ENCODE peak calls at places on chromosomes 1 and 21, in nine cellular contexts. One of them, this sample, is unnamed. For H3K36me3, the result is how much of the 10 kb centered on the place peaks cover.

GRCh38 chr1:224223819-224224714 is 41.0 kb downstream of the DEGS1 start:
- DNase-seq in cardiac muscle cell: peak
- DNase-seq in mammary epithelial cell: peak
- DNase-seq in effector memory CD4-positive, alpha-beta T cell: no peak
- DNase-seq in lung: no peak
- DNase-seq in adipocyte: peak
- DNase-seq in H7: peak
- DNase-seq in SJSA1: peak
- DNase-seq in neural progenitor cell: no peak
- DNase-seq in this sample: no peak

GRCh38 chr1:116954450-116954849 is 44.7 kb downstream of the PTGFRN start:
- DNase-seq in neural progenitor cell: no peak
- DNase-seq in adipocyte: no peak
- DNase-seq in SJSA1: no peak
- DNase-seq in cardiac muscle cell: no peak
- DNase-seq in lung: no peak
- DNase-seq in H7: no peak
- DNase-seq in mammary epithelial cell: no peak
- DNase-seq in effector memory CD4-positive, alpha-beta T cell: no peak
- DNase-seq in this sample: no peak

GRCh38 chr1:227351443-227351842 is 33.2 kb upstream of the CDC42BPA start:
- DNase-seq in cardiac muscle cell: no peak
- DNase-seq in effector memory CD4-positive, alpha-beta T cell: no peak
- DNase-seq in SJSA1: no peak
- DNase-seq in H7: no peak
- DNase-seq in adipocyte: peak
- DNase-seq in neural progenitor cell: no peak
- DNase-seq in mammary epithelial cell: peak
- DNase-seq in lung: no peak
- DNase-seq in this sample: no peak

GRCh38 chr1:165949335-165950130 is 122.1 kb downstream of the UCK2 start:
- DNase-seq in adipocyte: peak
- DNase-seq in mammary epithelial cell: no peak
- DNase-seq in H7: peak
- DNase-seq in effector memory CD4-positive, alpha-beta T cell: no peak
- DNase-seq in SJSA1: no peak
- DNase-seq in lung: no peak
- DNase-seq in neural progenitor cell: peak
- DNase-seq in cardiac muscle cell: peak
- DNase-seq in this sample: no peak

GRCh38 chr21:42356036-42356435 is 5.2 kb upstream of the TFF2 start:
- DNase-seq in adipocyte: no peak
- DNase-seq in SJSA1: no peak
- DNase-seq in mammary epithelial cell: no peak
- DNase-seq in effector memory CD4-positive, alpha-beta T cell: no peak
- DNase-seq in neural progenitor cell: no peak
- DNase-seq in H7: no peak
- DNase-seq in cardiac muscle cell: no peak
- DNase-seq in lung: no peak
- DNase-seq in this sample: no peak

GRCh38 chr1:248923932-248924331 is 17.9 kb downstream of the PGBD2 start:
- DNase-seq in H7: peak
- DNase-seq in adipocyte: no peak
- DNase-seq in neural progenitor cell: no peak
- DNase-seq in effector memory CD4-positive, alpha-beta T cell: no peak
- DNase-seq in SJSA1: no peak
- DNase-seq in lung: no peak
- DNase-seq in mammary epithelial cell: no peak
- DNase-seq in cardiac muscle cell: no peak
- DNase-seq in this sample: no peak

GRCh38 chr1:202210370-202210769 is 16.8 kb downstream of the LGR6 start:
- DNase-seq in lung: no peak
- DNase-seq in cardiac muscle cell: peak
- DNase-seq in adipocyte: peak
- DNase-seq in mammary epithelial cell: peak
- DNase-seq in neural progenitor cell: peak
- DNase-seq in H7: peak
- DNase-seq in effector memory CD4-positive, alpha-beta T cell: no peak
- DNase-seq in SJSA1: peak
- DNase-seq in this sample: no peak

GRCh38 chr1:33634806-33635205 is 162.4 kb downstream of the ZSCAN20 start:
- DNase-seq in SJSA1: no peak
- DNase-seq in adipocyte: peak
- DNase-seq in effector memory CD4-positive, alpha-beta T cell: no peak
- DNase-seq in lung: peak
- DNase-seq in neural progenitor cell: peak
- DNase-seq in cardiac muscle cell: peak
- DNase-seq in mammary epithelial cell: no peak
- DNase-seq in H7: peak
- DNase-seq in this sample: no peak

GRCh38 chr1:198823626-198824025 is 184.8 kb downstream of the PTPRC start:
- DNase-seq in H7: no peak
- DNase-seq in mammary epithelial cell: no peak
- DNase-seq in SJSA1: no peak
- DNase-seq in cardiac muscle cell: no peak
- DNase-seq in neural progenitor cell: no peak
- DNase-seq in effector memory CD4-positive, alpha-beta T cell: no peak
- DNase-seq in lung: no peak
- DNase-seq in adipocyte: peak
- DNase-seq in this sample: no peak

GRCh38 chr1:21175670-21176581 is 771 bp downstream of the EIF4G3 start:
- DNase-seq in adipocyte: peak
- DNase-seq in lung: peak
- DNase-seq in neural progenitor cell: peak
- DNase-seq in cardiac muscle cell: peak
- DNase-seq in mammary epithelial cell: no peak
- DNase-seq in SJSA1: peak
- DNase-seq in effector memory CD4-positive, alpha-beta T cell: peak
- DNase-seq in H7: peak
- DNase-seq in this sample: peak

GRCh38 chr1:223225061-223225460 is 82.0 kb upstream of the TLR5 start:
- DNase-seq in SJSA1: no peak
- DNase-seq in mammary epithelial cell: no peak
- DNase-seq in effector memory CD4-positive, alpha-beta T cell: no peak
- DNase-seq in lung: no peak
- DNase-seq in adipocyte: no peak
- DNase-seq in cardiac muscle cell: no peak
- DNase-seq in H7: no peak
- DNase-seq in neural progenitor cell: no peak
- DNase-seq in this sample: no peak

GRCh38 chr1:31708324-31708723 is 4.5 kb upstream of the COL16A1 start:
- DNase-seq in mammary epithelial cell: no peak
- DNase-seq in neural progenitor cell: no peak
- DNase-seq in effector memory CD4-positive, alpha-beta T cell: no peak
- DNase-seq in H7: no peak
- DNase-seq in SJSA1: peak
- DNase-seq in lung: no peak
- DNase-seq in adipocyte: peak
- DNase-seq in cardiac muscle cell: no peak
- DNase-seq in this sample: no peak

GRCh38 chr1:163295949-163296348 is 25.8 kb upstream of the NUF2 start:
- DNase-seq in adipocyte: no peak
- DNase-seq in lung: no peak
- DNase-seq in cardiac muscle cell: no peak
- DNase-seq in effector memory CD4-positive, alpha-beta T cell: no peak
- DNase-seq in H7: no peak
- DNase-seq in SJSA1: no peak
- DNase-seq in mammary epithelial cell: no peak
- DNase-seq in neural progenitor cell: no peak
- DNase-seq in this sample: no peak

GRCh38 chr1:35539073-35539823 is 18.0 kb downstream of the KIAA0319L start:
- DNase-seq in SJSA1: no peak
- DNase-seq in cardiac muscle cell: no peak
- DNase-seq in H7: no peak
- DNase-seq in effector memory CD4-positive, alpha-beta T cell: peak
- DNase-seq in neural progenitor cell: no peak
- DNase-seq in adipocyte: peak
- DNase-seq in lung: no peak
- DNase-seq in mammary epithelial cell: peak
- DNase-seq in this sample: peak

GRCh38 chr1:159307338-159307737 is 5.2 kb downstream of the FCER1A start:
- DNase-seq in cardiac muscle cell: no peak
- DNase-seq in adipocyte: no peak
- DNase-seq in SJSA1: no peak
- DNase-seq in effector memory CD4-positive, alpha-beta T cell: no peak
- DNase-seq in H7: peak
- DNase-seq in mammary epithelial cell: no peak
- DNase-seq in lung: no peak
- DNase-seq in neural progenitor cell: no peak
- DNase-seq in this sample: no peak

GRCh38 chr21:16086936-16087335 is 357.2 kb downstream of the USP25 start:
- DNase-seq in adipocyte: no peak
- DNase-seq in lung: no peak
- DNase-seq in neural progenitor cell: no peak
- DNase-seq in effector memory CD4-positive, alpha-beta T cell: no peak
- DNase-seq in mammary epithelial cell: no peak
- DNase-seq in SJSA1: no peak
- DNase-seq in cardiac muscle cell: peak
- DNase-seq in H7: no peak
- DNase-seq in this sample: no peak

GRCh38 chr1:156476501-156477298 is 23.9 kb downstream of the MEF2D start:
- DNase-seq in mammary epithelial cell: peak
- DNase-seq in neural progenitor cell: no peak
- DNase-seq in H7: peak
- DNase-seq in lung: no peak
- DNase-seq in SJSA1: peak
- DNase-seq in effector memory CD4-positive, alpha-beta T cell: no peak
- DNase-seq in adipocyte: no peak
- DNase-seq in cardiac muscle cell: no peak
- DNase-seq in this sample: peak
- H3K36me3 ChIP-seq in mammary epithelial cell: under half
- H3K36me3 ChIP-seq in neural progenitor cell: under half
- H3K36me3 ChIP-seq in H7: under half
- H3K36me3 ChIP-seq in lung: half or more
- H3K36me3 ChIP-seq in SJSA1: half or more
- H3K36me3 ChIP-seq in effector memory CD4-positive, alpha-beta T cell: half or more
- H3K36me3 ChIP-seq in adipocyte: half or more
- H3K36me3 ChIP-seq in cardiac muscle cell: half or more
- H3K36me3 ChIP-seq in this sample: half or more

DNA sequence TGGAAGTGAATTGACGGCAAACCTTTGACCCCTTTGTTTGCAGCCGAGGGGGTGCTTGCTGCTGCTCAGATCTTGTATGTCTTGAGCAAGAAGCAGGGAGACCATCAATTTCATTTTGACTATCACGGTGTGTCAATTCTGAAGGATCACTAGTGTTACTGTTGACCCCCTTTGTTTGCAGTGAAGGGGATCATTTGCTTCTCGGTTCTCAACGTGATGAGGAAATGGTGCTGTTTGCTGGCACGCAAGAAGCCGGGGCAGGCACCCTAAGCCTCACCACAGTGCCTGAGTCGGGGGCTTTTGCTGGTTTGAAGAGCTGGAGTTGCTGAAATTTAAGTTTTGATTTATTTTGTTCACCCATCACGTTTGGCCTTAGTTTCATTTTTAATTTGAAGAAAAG is 7.5 kb downstream of the RBM15 start:
- DNase-seq in neural progenitor cell: peak
- DNase-seq in H7: peak
- DNase-seq in adipocyte: no peak
- DNase-seq in effector memory CD4-positive, alpha-beta T cell: no peak
- DNase-seq in mammary epithelial cell: no peak
- DNase-seq in cardiac muscle cell: no peak
- DNase-seq in SJSA1: no peak
- DNase-seq in lung: no peak
- DNase-seq in this sample: no peak
- H3K36me3 ChIP-seq in neural progenitor cell: under half
- H3K36me3 ChIP-seq in H7: under half
- H3K36me3 ChIP-seq in adipocyte: under half
- H3K36me3 ChIP-seq in effector memory CD4-positive, alpha-beta T cell: under half
- H3K36me3 ChIP-seq in mammary epithelial cell: under half
- H3K36me3 ChIP-seq in cardiac muscle cell: under half
- H3K36me3 ChIP-seq in SJSA1: half or more
- H3K36me3 ChIP-seq in lung: under half
- H3K36me3 ChIP-seq in this sample: under half

GRCh38 chr1:37298769-37299168 is 175.6 kb upstream of the ZC3H12A start:
- DNase-seq in neural progenitor cell: no peak
- DNase-seq in H7: no peak
- DNase-seq in SJSA1: no peak
- DNase-seq in effector memory CD4-positive, alpha-beta T cell: no peak
- DNase-seq in lung: no peak
- DNase-seq in mammary epithelial cell: no peak
- DNase-seq in cardiac muscle cell: no peak
- DNase-seq in adipocyte: no peak
- DNase-seq in this sample: no peak

GRCh38 chr1:37292789-37293188 is 181.6 kb upstream of the ZC3H12A start:
- DNase-seq in SJSA1: no peak
- DNase-seq in H7: no peak
- DNase-seq in adipocyte: no peak
- DNase-seq in effector memory CD4-positive, alpha-beta T cell: no peak
- DNase-seq in lung: no peak
- DNase-seq in cardiac muscle cell: no peak
- DNase-seq in mammary epithelial cell: no peak
- DNase-seq in neural progenitor cell: peak
- DNase-seq in this sample: no peak

GRCh38 chr1:37294096-37294495 is 180.3 kb upstream of the ZC3H12A start:
- DNase-seq in adipocyte: no peak
- DNase-seq in effector memory CD4-positive, alpha-beta T cell: no peak
- DNase-seq in SJSA1: no peak
- DNase-seq in neural progenitor cell: no peak
- DNase-seq in H7: no peak
- DNase-seq in cardiac muscle cell: no peak
- DNase-seq in lung: no peak
- DNase-seq in mammary epithelial cell: no peak
- DNase-seq in this sample: no peak

GRCh38 chr1:37288900-37289299 is 185.5 kb upstream of the ZC3H12A start:
- DNase-seq in H7: no peak
- DNase-seq in cardiac muscle cell: no peak
- DNase-seq in neural progenitor cell: no peak
- DNase-seq in adipocyte: no peak
- DNase-seq in mammary epithelial cell: no peak
- DNase-seq in lung: no peak
- DNase-seq in SJSA1: no peak
- DNase-seq in effector memory CD4-positive, alpha-beta T cell: no peak
- DNase-seq in this sample: no peak

GRCh38 chr1:37294514-37294913 is 179.9 kb upstream of the ZC3H12A start:
- DNase-seq in lung: no peak
- DNase-seq in SJSA1: no peak
- DNase-seq in effector memory CD4-positive, alpha-beta T cell: no peak
- DNase-seq in adipocyte: no peak
- DNase-seq in cardiac muscle cell: no peak
- DNase-seq in mammary epithelial cell: no peak
- DNase-seq in neural progenitor cell: no peak
- DNase-seq in H7: no peak
- DNase-seq in this sample: no peak
- H3K36me3 ChIP-seq in lung: under half
- H3K36me3 ChIP-seq in SJSA1: under half
- H3K36me3 ChIP-seq in effector memory CD4-positive, alpha-beta T cell: under half
- H3K36me3 ChIP-seq in adipocyte: under half
- H3K36me3 ChIP-seq in cardiac muscle cell: under half
- H3K36me3 ChIP-seq in mammary epithelial cell: under half
- H3K36me3 ChIP-seq in neural progenitor cell: under half
- H3K36me3 ChIP-seq in H7: under half
- H3K36me3 ChIP-seq in this sample: under half

DNA sequence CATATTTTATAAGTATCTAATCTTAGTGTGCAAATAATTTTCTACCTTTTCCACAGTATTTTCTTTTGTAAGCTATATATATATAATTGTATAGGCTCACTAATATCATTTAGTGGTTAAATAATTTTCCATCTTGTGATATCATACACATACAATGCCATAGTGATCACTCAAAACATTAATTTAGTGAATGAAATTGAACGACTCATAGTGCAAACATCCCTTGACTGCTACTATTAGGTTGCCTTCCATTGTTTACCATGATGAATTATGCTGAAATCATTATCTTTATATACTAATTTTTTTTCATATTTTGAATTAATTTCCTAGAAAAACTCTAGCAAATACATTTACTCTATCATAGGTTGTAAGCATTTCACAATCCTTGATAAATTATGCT is 127.1 kb downstream of the PCNX2 start:
- DNase-seq in cardiac muscle cell: no peak
- DNase-seq in effector memory CD4-positive, alpha-beta T cell: no peak
- DNase-seq in SJSA1: no peak
- DNase-seq in H7: no peak
- DNase-seq in neural progenitor cell: no peak
- DNase-seq in mammary epithelial cell: peak
- DNase-seq in lung: no peak
- DNase-seq in adipocyte: no peak
- DNase-seq in this sample: no peak
- H3K36me3 ChIP-seq in cardiac muscle cell: under half
- H3K36me3 ChIP-seq in effector memory CD4-positive, alpha-beta T cell: under half
- H3K36me3 ChIP-seq in SJSA1: under half
- H3K36me3 ChIP-seq in H7: under half
- H3K36me3 ChIP-seq in neural progenitor cell: under half
- H3K36me3 ChIP-seq in mammary epithelial cell: under half
- H3K36me3 ChIP-seq in lung: under half
- H3K36me3 ChIP-seq in adipocyte: under half
- H3K36me3 ChIP-seq in this sample: under half

This sample was measured in CD8-positive, alpha-beta T cell.